ENCODE peak calls at places on chromosome 11, in ten cellular contexts. One of them, this sample, is unnamed.

GRCh38 chr11:26553182-26553581 is 18.9 kb downstream of the MUC15 start:
- DNase-seq in activated naive CD4-positive, alpha-beta T cell treated with anti-CD3 and anti-CD28 coated beads, Interleukin-2, amount 50 U/mL, for 72 hours: no peak
- DNase-seq in transverse colon: no peak
- DNase-seq in epithelial cell of esophagus: no peak
- DNase-seq in AG10803: no peak
- DNase-seq in ACHN: no peak
- DNase-seq in stimulated activated CD8-positive, alpha-beta memory T cell treated with anti-CD3 and anti-CD28 coated beads, Interleukin-12 subunit alpha, Interleukin-12 subunit beta, amount 100 ng/mL, for 1 hour: no peak
- DNase-seq in H9: no peak
- DNase-seq in C1 segment of cervical spinal cord: no peak
- DNase-seq in posterior vena cava: no peak
- DNase-seq in this sample: no peak

GRCh38 chr11:100810146-100810545 is 123.1 kb downstream of the ARHGAP42 start:
- DNase-seq in activated naive CD4-positive, alpha-beta T cell treated with anti-CD3 and anti-CD28 coated beads, Interleukin-2, amount 50 U/mL, for 72 hours: no peak
- DNase-seq in transverse colon: no peak
- DNase-seq in epithelial cell of esophagus: peak
- DNase-seq in AG10803: peak
- DNase-seq in ACHN: no peak
- DNase-seq in stimulated activated CD8-positive, alpha-beta memory T cell treated with anti-CD3 and anti-CD28 coated beads, Interleukin-12 subunit alpha, Interleukin-12 subunit beta, amount 100 ng/mL, for 1 hour: no peak
- DNase-seq in H9: no peak
- DNase-seq in C1 segment of cervical spinal cord: no peak
- DNase-seq in posterior vena cava: no peak
- DNase-seq in this sample: no peak

GRCh38 chr11:67645521-67646457 is 4.7 kb downstream of the ACY3 start:
- DNase-seq in activated naive CD4-positive, alpha-beta T cell treated with anti-CD3 and anti-CD28 coated beads, Interleukin-2, amount 50 U/mL, for 72 hours: no peak
- DNase-seq in transverse colon: no peak
- DNase-seq in epithelial cell of esophagus: no peak
- DNase-seq in AG10803: no peak
- DNase-seq in ACHN: no peak
- DNase-seq in stimulated activated CD8-positive, alpha-beta memory T cell treated with anti-CD3 and anti-CD28 coated beads, Interleukin-12 subunit alpha, Interleukin-12 subunit beta, amount 100 ng/mL, for 1 hour: no peak
- DNase-seq in H9: peak
- DNase-seq in C1 segment of cervical spinal cord: no peak
- DNase-seq in posterior vena cava: no peak
- DNase-seq in this sample: no peak

GRCh38 chr11:27211370-27212127 is 151.5 kb downstream of the CCDC34 start:
- DNase-seq in activated naive CD4-positive, alpha-beta T cell treated with anti-CD3 and anti-CD28 coated beads, Interleukin-2, amount 50 U/mL, for 72 hours: no peak
- DNase-seq in transverse colon: no peak
- DNase-seq in epithelial cell of esophagus: no peak
- DNase-seq in AG10803: no peak
- DNase-seq in ACHN: peak
- DNase-seq in stimulated activated CD8-positive, alpha-beta memory T cell treated with anti-CD3 and anti-CD28 coated beads, Interleukin-12 subunit alpha, Interleukin-12 subunit beta, amount 100 ng/mL, for 1 hour: no peak
- DNase-seq in H9: no peak
- DNase-seq in C1 segment of cervical spinal cord: no peak
- DNase-seq in posterior vena cava: no peak
- DNase-seq in this sample: no peak

GRCh38 chr11:113877673-113878060 is 2.3 kb upstream of the USP28 start:
- DNase-seq in activated naive CD4-positive, alpha-beta T cell treated with anti-CD3 and anti-CD28 coated beads, Interleukin-2, amount 50 U/mL, for 72 hours: no peak
- DNase-seq in transverse colon: no peak
- DNase-seq in epithelial cell of esophagus: no peak
- DNase-seq in AG10803: no peak
- DNase-seq in ACHN: no peak
- DNase-seq in stimulated activated CD8-positive, alpha-beta memory T cell treated with anti-CD3 and anti-CD28 coated beads, Interleukin-12 subunit alpha, Interleukin-12 subunit beta, amount 100 ng/mL, for 1 hour: no peak
- DNase-seq in H9: no peak
- DNase-seq in C1 segment of cervical spinal cord: no peak
- DNase-seq in posterior vena cava: no peak
- DNase-seq in this sample: no peak

GRCh38 chr11:134576721-134577171 is 164.7 kb upstream of the B3GAT1 start:
- DNase-seq in activated naive CD4-positive, alpha-beta T cell treated with anti-CD3 and anti-CD28 coated beads, Interleukin-2, amount 50 U/mL, for 72 hours: peak
- DNase-seq in transverse colon: no peak
- DNase-seq in epithelial cell of esophagus: no peak
- DNase-seq in AG10803: no peak
- DNase-seq in ACHN: no peak
- DNase-seq in stimulated activated CD8-positive, alpha-beta memory T cell treated with anti-CD3 and anti-CD28 coated beads, Interleukin-12 subunit alpha, Interleukin-12 subunit beta, amount 100 ng/mL, for 1 hour: no peak
- DNase-seq in H9: no peak
- DNase-seq in C1 segment of cervical spinal cord: no peak
- DNase-seq in posterior vena cava: no peak
- DNase-seq in this sample: no peak

GRCh38 chr11:41971592-41971991 is 512.1 kb upstream of the LRRC4C start:
- DNase-seq in activated naive CD4-positive, alpha-beta T cell treated with anti-CD3 and anti-CD28 coated beads, Interleukin-2, amount 50 U/mL, for 72 hours: no peak
- DNase-seq in transverse colon: no peak
- DNase-seq in epithelial cell of esophagus: no peak
- DNase-seq in AG10803: no peak
- DNase-seq in ACHN: no peak
- DNase-seq in stimulated activated CD8-positive, alpha-beta memory T cell treated with anti-CD3 and anti-CD28 coated beads, Interleukin-12 subunit alpha, Interleukin-12 subunit beta, amount 100 ng/mL, for 1 hour: no peak
- DNase-seq in H9: no peak
- DNase-seq in C1 segment of cervical spinal cord: no peak
- DNase-seq in posterior vena cava: no peak
- DNase-seq in this sample: no peak

GRCh38 chr11:85787809-85788805 is 22.8 kb downstream of the SYTL2 start:
- DNase-seq in activated naive CD4-positive, alpha-beta T cell treated with anti-CD3 and anti-CD28 coated beads, Interleukin-2, amount 50 U/mL, for 72 hours: no peak
- DNase-seq in transverse colon: peak
- DNase-seq in epithelial cell of esophagus: peak
- DNase-seq in AG10803: peak
- DNase-seq in ACHN: peak
- DNase-seq in stimulated activated CD8-positive, alpha-beta memory T cell treated with anti-CD3 and anti-CD28 coated beads, Interleukin-12 subunit alpha, Interleukin-12 subunit beta, amount 100 ng/mL, for 1 hour: no peak
- DNase-seq in H9: no peak
- DNase-seq in C1 segment of cervical spinal cord: no peak
- DNase-seq in posterior vena cava: no peak
- DNase-seq in this sample: peak

GRCh38 chr11:21774212-21774611 is 418.7 kb upstream of the ANO5 start:
- DNase-seq in activated naive CD4-positive, alpha-beta T cell treated with anti-CD3 and anti-CD28 coated beads, Interleukin-2, amount 50 U/mL, for 72 hours: no peak
- DNase-seq in transverse colon: no peak
- DNase-seq in epithelial cell of esophagus: no peak
- DNase-seq in AG10803: no peak
- DNase-seq in ACHN: no peak
- DNase-seq in stimulated activated CD8-positive, alpha-beta memory T cell treated with anti-CD3 and anti-CD28 coated beads, Interleukin-12 subunit alpha, Interleukin-12 subunit beta, amount 100 ng/mL, for 1 hour: no peak
- DNase-seq in H9: no peak
- DNase-seq in C1 segment of cervical spinal cord: peak
- DNase-seq in posterior vena cava: no peak
- DNase-seq in this sample: no peak

GRCh38 chr11:127451852-127452251 is 451.3 kb upstream of the KIRREL3 start:
- DNase-seq in activated naive CD4-positive, alpha-beta T cell treated with anti-CD3 and anti-CD28 coated beads, Interleukin-2, amount 50 U/mL, for 72 hours: no peak
- DNase-seq in transverse colon: no peak
- DNase-seq in epithelial cell of esophagus: no peak
- DNase-seq in AG10803: no peak
- DNase-seq in ACHN: no peak
- DNase-seq in stimulated activated CD8-positive, alpha-beta memory T cell treated with anti-CD3 and anti-CD28 coated beads, Interleukin-12 subunit alpha, Interleukin-12 subunit beta, amount 100 ng/mL, for 1 hour: no peak
- DNase-seq in H9: no peak
- DNase-seq in C1 segment of cervical spinal cord: peak
- DNase-seq in posterior vena cava: no peak
- DNase-seq in this sample: no peak

This sample was measured in HepG2.